ENCODE peak calls at places on chromosomes 2 and 18, in six cellular contexts. One of them, this sample, is unnamed.

GRCh38 chr2:230913406-230913805 is 11.6 kb downstream of the GPR55 start:
- DNase-seq in A549: peak; percentile 46
- DNase-seq in GM12864: no peak
- DNase-seq in GM20000: peak; percentile 51
- DNase-seq in dorsolateral prefrontal cortex: peak; percentile 41
- DNase-seq in neural progenitor cell: peak; percentile 56
- DNase-seq in this sample: no peak

GRCh38 chr18:49728542-49728941 is 84.8 kb downstream of the ACAA2 start:
- DNase-seq in A549: peak; percentile 35
- DNase-seq in GM12864: no peak
- DNase-seq in GM20000: peak; percentile 67
- DNase-seq in dorsolateral prefrontal cortex: peak; percentile 54
- DNase-seq in neural progenitor cell: peak; percentile 66
- DNase-seq in this sample: peak; percentile 70

GRCh38 chr2:12303181-12304030 is 413.3 kb upstream of the TRIB2 start:
- DNase-seq in A549: no peak
- DNase-seq in GM12864: no peak
- DNase-seq in GM20000: no peak
- DNase-seq in dorsolateral prefrontal cortex: no peak
- DNase-seq in neural progenitor cell: no peak
- DNase-seq in this sample: no peak

GRCh38 chr2:207202645-207203044 is 36.9 kb upstream of the KLF7 start:
- DNase-seq in A549: no peak
- DNase-seq in GM12864: no peak
- DNase-seq in GM20000: no peak
- DNase-seq in dorsolateral prefrontal cortex: no peak
- DNase-seq in neural progenitor cell: peak; percentile 79
- DNase-seq in this sample: no peak

GRCh38 chr2:30823452-30823851 is 16.2 kb upstream of the CAPN13 start:
- DNase-seq in A549: no peak
- DNase-seq in GM12864: no peak
- DNase-seq in GM20000: no peak
- DNase-seq in dorsolateral prefrontal cortex: peak; percentile 67
- DNase-seq in neural progenitor cell: no peak
- DNase-seq in this sample: no peak

GRCh38 chr2:222859786-222860726 is 780 bp upstream of the ACSL3 start:
- DNase-seq in A549: peak; percentile 87
- DNase-seq in GM12864: no peak
- DNase-seq in GM20000: no peak
- DNase-seq in dorsolateral prefrontal cortex: no peak
- DNase-seq in neural progenitor cell: peak; percentile 9
- DNase-seq in this sample: no peak

GRCh38 chr2:107627164-107627563 is 199.5 kb upstream of the RGPD4 start:
- DNase-seq in A549: no peak
- DNase-seq in GM12864: no peak
- DNase-seq in GM20000: no peak
- DNase-seq in dorsolateral prefrontal cortex: no peak
- DNase-seq in neural progenitor cell: no peak
- DNase-seq in this sample: no peak

GRCh38 chr2:124959582-124959981 is 934.5 kb downstream of the CNTNAP5 start:
- DNase-seq in A549: no peak
- DNase-seq in GM12864: no peak
- DNase-seq in GM20000: no peak
- DNase-seq in dorsolateral prefrontal cortex: no peak
- DNase-seq in neural progenitor cell: no peak
- DNase-seq in this sample: no peak

GRCh38 chr18:22848618-22849017 is 84.5 kb upstream of the RBBP8 start:
- DNase-seq in A549: no peak
- DNase-seq in GM12864: no peak
- DNase-seq in GM20000: no peak
- DNase-seq in dorsolateral prefrontal cortex: no peak
- DNase-seq in neural progenitor cell: no peak
- DNase-seq in this sample: no peak

GRCh38 chr2:220277445-220277960 is 650.1 kb downstream of the SLC4A3 start:
- DNase-seq in A549: peak; percentile 93
- DNase-seq in GM12864: no peak
- DNase-seq in GM20000: no peak
- DNase-seq in dorsolateral prefrontal cortex: no peak
- DNase-seq in neural progenitor cell: no peak
- DNase-seq in this sample: no peak

GRCh38 chr2:16755377-16755776 is 89.7 kb upstream of the CYRIA start:
- DNase-seq in A549: no peak
- DNase-seq in GM12864: no peak
- DNase-seq in GM20000: no peak
- DNase-seq in dorsolateral prefrontal cortex: no peak
- DNase-seq in neural progenitor cell: no peak
- DNase-seq in this sample: no peak

GRCh38 chr2:30113617-30114293 is 33.1 kb upstream of the YPEL5 start:
- DNase-seq in A549: peak; percentile 35
- DNase-seq in GM12864: no peak
- DNase-seq in GM20000: no peak
- DNase-seq in dorsolateral prefrontal cortex: no peak
- DNase-seq in neural progenitor cell: no peak
- DNase-seq in this sample: no peak

GRCh38 chr2:143808166-143808565 is 678.9 kb downstream of the ARHGAP15 start:
- DNase-seq in A549: no peak
- DNase-seq in GM12864: no peak
- DNase-seq in GM20000: no peak
- DNase-seq in dorsolateral prefrontal cortex: no peak
- DNase-seq in neural progenitor cell: no peak
- DNase-seq in this sample: no peak

GRCh38 chr18:58567453-58568196 is 61.3 kb downstream of the ALPK2 start:
- DNase-seq in A549: peak; percentile 69
- DNase-seq in GM12864: no peak
- DNase-seq in GM20000: no peak
- DNase-seq in dorsolateral prefrontal cortex: no peak
- DNase-seq in neural progenitor cell: no peak
- DNase-seq in this sample: no peak

GRCh38 chr2:94861308-94862152 is 9.7 kb upstream of the TEKT4 start:
- DNase-seq in A549: no peak
- DNase-seq in GM12864: no peak
- DNase-seq in GM20000: no peak
- DNase-seq in dorsolateral prefrontal cortex: peak; percentile 29
- DNase-seq in neural progenitor cell: no peak
- DNase-seq in this sample: no peak

GRCh38 chr18:25305584-25305983 is 46.4 kb downstream of the ZNF521 start:
- DNase-seq in A549: no peak
- DNase-seq in GM12864: no peak
- DNase-seq in GM20000: no peak
- DNase-seq in dorsolateral prefrontal cortex: no peak
- DNase-seq in neural progenitor cell: no peak
- DNase-seq in this sample: no peak

GRCh38 chr2:136916131-136916530 is 150.8 kb downstream of the THSD7B start:
- DNase-seq in A549: no peak
- DNase-seq in GM12864: no peak
- DNase-seq in GM20000: no peak
- DNase-seq in dorsolateral prefrontal cortex: no peak
- DNase-seq in neural progenitor cell: no peak
- DNase-seq in this sample: no peak

GRCh38 chr2:222952204-222952603 is 91.4 kb downstream of the ACSL3 start:
- DNase-seq in A549: no peak
- DNase-seq in GM12864: no peak
- DNase-seq in GM20000: no peak
- DNase-seq in dorsolateral prefrontal cortex: no peak
- DNase-seq in neural progenitor cell: no peak
- DNase-seq in this sample: no peak

GRCh38 chr2:151437630-151438029 is 27.9 kb downstream of the RIF1 start:
- DNase-seq in A549: peak; percentile 36
- DNase-seq in GM12864: no peak
- DNase-seq in GM20000: peak; percentile 39
- DNase-seq in dorsolateral prefrontal cortex: no peak
- DNase-seq in neural progenitor cell: peak; percentile 2
- DNase-seq in this sample: peak; percentile 28

GRCh38 chr2:149797030-149797429 is 209.5 kb upstream of the MMADHC start:
- DNase-seq in A549: no peak
- DNase-seq in GM12864: no peak
- DNase-seq in GM20000: no peak
- DNase-seq in dorsolateral prefrontal cortex: no peak
- DNase-seq in neural progenitor cell: no peak
- DNase-seq in this sample: no peak

GRCh38 chr2:149800624-149801220 is 213.1 kb upstream of the MMADHC start:
- DNase-seq in A549: no peak
- DNase-seq in GM12864: no peak
- DNase-seq in GM20000: no peak
- DNase-seq in dorsolateral prefrontal cortex: no peak
- DNase-seq in neural progenitor cell: peak; percentile 68
- DNase-seq in this sample: no peak

DNA sequence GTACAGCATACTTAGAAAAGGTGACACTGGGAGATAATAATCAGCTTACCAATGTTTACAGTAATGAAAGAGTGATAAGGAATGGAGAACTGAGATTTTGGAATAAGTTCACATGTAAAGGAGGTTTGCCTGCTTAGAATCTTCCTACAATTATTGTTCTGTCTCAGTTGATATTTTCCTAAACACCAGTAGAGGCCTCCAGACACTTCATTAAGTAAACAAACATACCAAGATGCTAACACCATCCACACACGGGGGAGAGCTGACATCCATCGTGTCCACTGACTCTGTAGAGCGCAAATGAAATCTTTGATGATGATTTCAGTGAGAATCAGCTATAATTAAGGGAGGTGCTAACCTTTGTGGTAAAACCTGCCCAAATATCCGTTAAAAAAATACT is 211.7 kb upstream of the MMADHC start:
- DNase-seq in A549: peak; percentile 35
- DNase-seq in GM12864: no peak
- DNase-seq in GM20000: no peak
- DNase-seq in dorsolateral prefrontal cortex: no peak
- DNase-seq in neural progenitor cell: peak; percentile 38
- DNase-seq in this sample: no peak
- TF ChIP-seq CTCF in A549: peak; percentile 55
- TF ChIP-seq CTCF in GM12864: peak; percentile 12
- TF ChIP-seq CTCF in GM20000: no peak
- TF ChIP-seq CTCF in dorsolateral prefrontal cortex: peak; percentile 33
- TF ChIP-seq CTCF in neural progenitor cell: peak; percentile 53
- TF ChIP-seq CTCF in this sample: no peak

GRCh38 chr18:66621816-66622576 is 18.1 kb upstream of the CDH19 start:
- DNase-seq in A549: no peak
- DNase-seq in GM12864: no peak
- DNase-seq in GM20000: no peak
- DNase-seq in dorsolateral prefrontal cortex: no peak
- DNase-seq in neural progenitor cell: peak; percentile 61
- DNase-seq in this sample: no peak

DNA sequence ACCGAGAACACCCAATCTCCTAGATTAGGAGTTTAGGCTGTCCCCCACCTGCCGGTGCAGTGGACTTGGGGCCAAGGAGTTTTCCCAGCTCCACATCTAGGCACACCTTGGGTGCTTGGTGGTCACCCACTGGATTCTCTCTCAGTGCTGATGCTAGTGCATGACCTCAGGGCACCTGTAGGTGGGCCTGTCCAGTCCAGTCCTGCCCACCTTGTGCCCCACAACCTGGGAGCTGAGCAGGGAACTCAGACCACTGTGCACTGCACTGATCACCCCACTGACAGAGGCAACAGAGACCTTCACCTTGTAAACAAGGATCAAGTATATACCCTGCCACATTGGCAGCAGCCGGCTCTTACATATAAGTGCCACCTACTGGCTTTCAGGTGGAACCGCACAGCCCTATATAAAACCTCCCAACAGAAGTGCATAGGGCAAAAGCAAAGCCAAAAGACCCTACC is 12.7 kb upstream of the CDH19 start:
- DNase-seq in A549: peak; percentile 23
- DNase-seq in GM12864: no peak
- DNase-seq in GM20000: no peak
- DNase-seq in dorsolateral prefrontal cortex: peak; percentile 30
- DNase-seq in neural progenitor cell: peak; percentile 60
- DNase-seq in this sample: no peak
- TF ChIP-seq CTCF in A549: peak; percentile 13
- TF ChIP-seq CTCF in GM12864: peak; percentile 60
- TF ChIP-seq CTCF in GM20000: no peak
- TF ChIP-seq CTCF in dorsolateral prefrontal cortex: no peak
- TF ChIP-seq CTCF in neural progenitor cell: peak; percentile 67
- TF ChIP-seq CTCF in this sample: peak; percentile 35

GRCh38 chr2:191299009-191299408 is 53.8 kb downstream of the MYO1B start:
- DNase-seq in A549: no peak
- DNase-seq in GM12864: no peak
- DNase-seq in GM20000: no peak
- DNase-seq in dorsolateral prefrontal cortex: no peak
- DNase-seq in neural progenitor cell: no peak
- DNase-seq in this sample: no peak
- TF ChIP-seq CTCF in A549: no peak
- TF ChIP-seq CTCF in GM12864: no peak
- TF ChIP-seq CTCF in GM20000: no peak
- TF ChIP-seq CTCF in dorsolateral prefrontal cortex: no peak
- TF ChIP-seq CTCF in neural progenitor cell: peak; percentile 33
- TF ChIP-seq CTCF in this sample: no peak

GRCh38 chr2:102282646-102283045 is 28.7 kb upstream of the IL1RL1 start:
- DNase-seq in A549: no peak
- DNase-seq in GM12864: no peak
- DNase-seq in GM20000: no peak
- DNase-seq in dorsolateral prefrontal cortex: no peak
- DNase-seq in neural progenitor cell: no peak
- DNase-seq in this sample: no peak

GRCh38 chr2:102279391-102279735 is 32.0 kb upstream of the IL1RL1 start:
- DNase-seq in A549: no peak
- DNase-seq in GM12864: no peak
- DNase-seq in GM20000: no peak
- DNase-seq in dorsolateral prefrontal cortex: no peak
- DNase-seq in neural progenitor cell: no peak
- DNase-seq in this sample: no peak

GRCh38 chr2:102276549-102277201 is 34.7 kb upstream of the IL1RL1 start:
- DNase-seq in A549: no peak
- DNase-seq in GM12864: no peak
- DNase-seq in GM20000: no peak
- DNase-seq in dorsolateral prefrontal cortex: no peak
- DNase-seq in neural progenitor cell: no peak
- DNase-seq in this sample: no peak

GRCh38 chr2:102277202-102277700 is 34.1 kb upstream of the IL1RL1 start:
- DNase-seq in A549: no peak
- DNase-seq in GM12864: no peak
- DNase-seq in GM20000: no peak
- DNase-seq in dorsolateral prefrontal cortex: no peak
- DNase-seq in neural progenitor cell: peak; percentile 34
- DNase-seq in this sample: no peak

GRCh38 chr2:102278720-102279390 is 32.5 kb upstream of the IL1RL1 start:
- DNase-seq in A549: no peak
- DNase-seq in GM12864: no peak
- DNase-seq in GM20000: no peak
- DNase-seq in dorsolateral prefrontal cortex: no peak
- DNase-seq in neural progenitor cell: peak; percentile 25
- DNase-seq in this sample: no peak
- TF ChIP-seq CTCF in A549: no peak
- TF ChIP-seq CTCF in GM12864: no peak
- TF ChIP-seq CTCF in GM20000: no peak
- TF ChIP-seq CTCF in dorsolateral prefrontal cortex: no peak
- TF ChIP-seq CTCF in neural progenitor cell: no peak
- TF ChIP-seq CTCF in this sample: no peak